ENCODE peak calls at places on chromosomes 7 and 10, in four cellular contexts. One of them, this sample, is unnamed.
A peak's percentile ranks its signal among the peaks of the same experiment; 100 is the strongest.

GRCh38 chr7:40429821-40430220 is 295.0 kb downstream of the SUGCT start:
- DNase-seq in K562: no peak
- DNase-seq in transverse colon: no peak
- DNase-seq in prostate gland: no peak
- DNase-seq in this sample: no peak

GRCh38 chr10:35041502-35041879 is 48.6 kb downstream of the CUL2 start:
- DNase-seq in K562: no peak
- DNase-seq in transverse colon: no peak
- DNase-seq in prostate gland: no peak
- DNase-seq in this sample: no peak

GRCh38 chr7:157775021-157775559 is 438.3 kb downstream of the DNAJB6 start:
- DNase-seq in transverse colon: no peak
- DNase-seq in K562: no peak
- DNase-seq in prostate gland: no peak
- DNase-seq in this sample: no peak

GRCh38 chr10:7192831-7193348 is 217.9 kb downstream of the SFMBT2 start:
- DNase-seq in prostate gland: no peak
- DNase-seq in transverse colon: no peak
- DNase-seq in K562: no peak
- DNase-seq in this sample: no peak

GRCh38 chr10:22702348-22702747 is 12.0 kb downstream of the PIP4K2A start:
- DNase-seq in transverse colon: no peak
- DNase-seq in prostate gland: no peak
- DNase-seq in K562: no peak
- DNase-seq in this sample: no peak

GRCh38 chr10:63711361-63711760 is 190.2 kb downstream of the REEP3 start:
- DNase-seq in transverse colon: no peak
- DNase-seq in K562: no peak
- DNase-seq in prostate gland: peak; percentile 53
- DNase-seq in this sample: peak; percentile 59

GRCh38 chr7:28142650-28143049 is 37.9 kb downstream of the JAZF1 start:
- DNase-seq in prostate gland: no peak
- DNase-seq in transverse colon: no peak
- DNase-seq in K562: no peak
- DNase-seq in this sample: no peak

GRCh38 chr7:38105874-38106483 is 72.1 kb upstream of the STARD3NL start:
- DNase-seq in K562: peak; percentile 53
- DNase-seq in transverse colon: no peak
- DNase-seq in prostate gland: peak; percentile 29
- DNase-seq in this sample: peak; percentile 44

GRCh38 chr10:95531041-95531809 is 29.9 kb downstream of the SORBS1 start:
- DNase-seq in transverse colon: no peak
- DNase-seq in prostate gland: no peak
- DNase-seq in K562: peak; percentile 37
- DNase-seq in this sample: peak; percentile 76

GRCh38 chr10:95532536-95532935 is 28.6 kb downstream of the SORBS1 start:
- DNase-seq in K562: no peak
- DNase-seq in transverse colon: no peak
- DNase-seq in prostate gland: no peak
- DNase-seq in this sample: no peak

GRCh38 chr10:95536017-95536416 is 25.2 kb downstream of the SORBS1 start:
- DNase-seq in K562: no peak
- DNase-seq in prostate gland: peak; percentile 24
- DNase-seq in transverse colon: peak; percentile 28
- DNase-seq in this sample: peak; percentile 74

GRCh38 chr10:95531994-95532399 is 29.2 kb downstream of the SORBS1 start:
- DNase-seq in prostate gland: no peak
- DNase-seq in transverse colon: no peak
- DNase-seq in K562: peak; percentile 86
- DNase-seq in this sample: peak; percentile 55

DNA sequence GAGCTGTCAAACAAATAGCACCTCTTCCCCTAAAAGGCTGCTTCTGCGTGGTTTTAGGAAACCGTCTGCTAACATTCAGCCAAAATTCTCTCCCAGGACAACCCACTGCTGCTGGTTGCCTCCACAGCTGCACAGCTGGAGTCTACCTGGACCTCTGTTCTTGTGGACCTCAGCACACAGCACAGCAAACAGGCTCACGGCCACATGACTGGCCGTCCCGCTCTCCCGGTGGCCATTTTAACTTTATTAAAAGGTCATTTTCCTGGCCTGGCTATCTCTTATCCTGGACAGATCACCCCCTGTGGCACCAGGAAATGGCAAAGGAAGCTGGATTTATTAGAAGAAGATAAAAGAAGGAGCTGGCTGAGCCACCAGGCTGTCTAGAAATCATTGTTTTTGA is 27.6 kb downstream of the SORBS1 start:
- DNase-seq in transverse colon: no peak
- DNase-seq in prostate gland: no peak
- DNase-seq in K562: no peak
- DNase-seq in this sample: no peak
- H3K4me1 ChIP-seq in transverse colon: peaks cover 69% of the 10 kb centered on the region
- H3K4me1 ChIP-seq in prostate gland: no peaks in the 10 kb centered on the region
- H3K4me1 ChIP-seq in K562: peaks cover 76% of the 10 kb centered on the region
- H3K4me1 ChIP-seq in this sample: peaks cover 34% of the 10 kb centered on the region

GRCh38 chr10:93894516-93895378 is 969 bp downstream of the SLC35G1 start:
- DNase-seq in transverse colon: no peak
- DNase-seq in prostate gland: no peak
- DNase-seq in K562: peak; percentile 11
- DNase-seq in this sample: peak; percentile 16

GRCh38 chr10:93897070-93897797 is 3.5 kb downstream of the SLC35G1 start:
- DNase-seq in K562: no peak
- DNase-seq in transverse colon: peak; percentile 34
- DNase-seq in prostate gland: no peak
- DNase-seq in this sample: no peak

GRCh38 chr10:93899109-93899508 is 5.3 kb downstream of the SLC35G1 start:
- DNase-seq in K562: no peak
- DNase-seq in prostate gland: no peak
- DNase-seq in transverse colon: no peak
- DNase-seq in this sample: no peak

GRCh38 chr10:93893646-93894515 is at the start of gene SLC35G1:
- DNase-seq in prostate gland: peak; percentile 24
- DNase-seq in K562: peak; percentile 89
- DNase-seq in transverse colon: peak; percentile 78
- DNase-seq in this sample: peak; percentile 81
- TF ChIP-seq POLR2AphosphoS5 in prostate gland: peak; percentile 4
- TF ChIP-seq POLR2AphosphoS5 in K562: peak; percentile 33
- TF ChIP-seq POLR2AphosphoS5 in transverse colon: peak; percentile 87
- TF ChIP-seq POLR2AphosphoS5 in this sample: peak; percentile 83

GRCh38 chr10:119415121-119415520 is 127.4 kb downstream of the RGS10 start:
- DNase-seq in K562: no peak
- DNase-seq in transverse colon: no peak
- DNase-seq in prostate gland: no peak
- DNase-seq in this sample: no peak
- H3K4me1 ChIP-seq in K562: peaks cover 2% of the 10 kb centered on the region
- H3K4me1 ChIP-seq in transverse colon: peaks cover 15% of the 10 kb centered on the region
- H3K4me1 ChIP-seq in prostate gland: no peaks in the 10 kb centered on the region
- H3K4me1 ChIP-seq in this sample: peaks cover 14% of the 10 kb centered on the region

GRCh38 chr7:99137418-99138180 is 6.3 kb downstream of the SMURF1 start:
- DNase-seq in K562: no peak
- DNase-seq in prostate gland: no peak
- DNase-seq in transverse colon: no peak
- DNase-seq in this sample: no peak
- TF ChIP-seq POLR2AphosphoS5 in K562: no peak
- TF ChIP-seq POLR2AphosphoS5 in prostate gland: no peak
- TF ChIP-seq POLR2AphosphoS5 in transverse colon: no peak
- TF ChIP-seq POLR2AphosphoS5 in this sample: no peak

GRCh38 chr10:119656760-119657159 is 5.6 kb downstream of the BAG3 start:
- DNase-seq in K562: no peak
- DNase-seq in prostate gland: no peak
- DNase-seq in transverse colon: no peak
- DNase-seq in this sample: no peak
- H3K4me1 ChIP-seq in K562: peaks cover 38% of the 10 kb centered on the region
- H3K4me1 ChIP-seq in prostate gland: peaks cover 15% of the 10 kb centered on the region
- H3K4me1 ChIP-seq in transverse colon: peaks cover 80% of the 10 kb centered on the region
- H3K4me1 ChIP-seq in this sample: peaks cover 52% of the 10 kb centered on the region

GRCh38 chr7:30906014-30906413 is 5.6 kb upstream of the AQP1 start:
- DNase-seq in K562: no peak
- DNase-seq in prostate gland: no peak
- DNase-seq in transverse colon: peak; percentile 32
- DNase-seq in this sample: no peak
- TF ChIP-seq POLR2AphosphoS5 in K562: no peak
- TF ChIP-seq POLR2AphosphoS5 in prostate gland: no peak
- TF ChIP-seq POLR2AphosphoS5 in transverse colon: no peak
- TF ChIP-seq POLR2AphosphoS5 in this sample: no peak

GRCh38 chr10:28684157-28684985 is 7.0 kb downstream of the BAMBI start:
- DNase-seq in prostate gland: no peak
- DNase-seq in K562: no peak
- DNase-seq in transverse colon: no peak
- DNase-seq in this sample: no peak
- H3K4me1 ChIP-seq in prostate gland: no peaks in the 10 kb centered on the region
- H3K4me1 ChIP-seq in K562: peaks cover 25% of the 10 kb centered on the region
- H3K4me1 ChIP-seq in transverse colon: peaks cover 18% of the 10 kb centered on the region
- H3K4me1 ChIP-seq in this sample: peaks cover 17% of the 10 kb centered on the region

GRCh38 chr7:18693401-18693800 is 197.9 kb downstream of the HDAC9 start:
- DNase-seq in transverse colon: no peak
- DNase-seq in K562: no peak
- DNase-seq in prostate gland: no peak
- DNase-seq in this sample: peak; percentile 64
- TF ChIP-seq POLR2AphosphoS5 in transverse colon: no peak
- TF ChIP-seq POLR2AphosphoS5 in K562: no peak
- TF ChIP-seq POLR2AphosphoS5 in prostate gland: no peak
- TF ChIP-seq POLR2AphosphoS5 in this sample: no peak